ENCODE peak calls at places on chromosomes 7 and 10, in eight cellular contexts. K is tibial artery; A is neural crest cell; E is GM23338; Q is CD8-positive, alpha-beta T cell; B is WTC11; O is fibroblast of lung; V is nephron progenitor cell. C is an unnamed sample.

GRCh38 chr7:106844286-106844997 is 20.6 kb upstream of the PIK3CG start:
- DNase-seq in V (no peak), O (no peak), Q (no peak), B (no peak), K (no peak), A (no peak), E (no peak), C (no peak)

GRCh38 chr7:121027761-121028681 is 39.5 kb downstream of the CPED1 start:
- DNase-seq in K (no peak), A (no peak), E (peak), O (peak), Q (no peak), B (no peak), V (no peak), C (no peak)

GRCh38 chr7:3897430-3898385 is 596.7 kb downstream of the SDK1 start:
- DNase-seq in V (peak), A (no peak), K (no peak), B (peak), O (peak), E (peak), Q (no peak), C (no peak)

GRCh38 chr10:3783313-3783689 is 1.7 kb downstream of the KLF6 start:
- DNase-seq in Q (peak), B (peak), A (peak), O (peak), V (peak), E (peak), K (peak), C (peak)

GRCh38 chr10:7186387-7187032 is 224.3 kb downstream of the SFMBT2 start:
- DNase-seq in O (peak), Q (no peak), E (no peak), B (no peak), A (no peak), V (no peak), K (no peak), C (no peak)

GRCh38 chr7:92427193-92427592 is 20.1 kb upstream of the GATAD1 start:
- DNase-seq in B (no peak), E (no peak), V (no peak), K (no peak), A (no peak), O (no peak), Q (no peak), C (no peak)

GRCh38 chr7:159034988-159035387 is 109.7 kb downstream of the VIPR2 start:
- DNase-seq in O (no peak), Q (no peak), B (no peak), V (no peak), E (no peak), A (no peak), K (peak), C (no peak)

GRCh38 chr7:113083132-113083833 is 3.3 kb downstream of the GPR85 start:
- DNase-seq in Q (no peak), A (no peak), E (peak), K (no peak), V (no peak), O (no peak), B (no peak), C (no peak)

GRCh38 chr10:96271017-96271815 is at the start of gene BLNK:
- DNase-seq in K (peak), Q (no peak), A (no peak), V (no peak), O (no peak), B (no peak), E (no peak), C (no peak)

GRCh38 chr10:80324086-80324485 is 32.5 kb downstream of the DYDC1 start:
- DNase-seq in E (no peak), B (no peak), K (no peak), V (no peak), A (no peak), O (peak), Q (no peak), C (no peak)

GRCh38 chr10:61076572-61077114 is 132.7 kb upstream of the RHOBTB1 start:
- DNase-seq in E (no peak), K (no peak), V (no peak), Q (no peak), O (no peak), B (no peak), A (no peak), C (no peak)

GRCh38 chr7:74253975-74254857 is at the start of gene RFC2:
- DNase-seq in K (peak), O (peak), Q (peak), A (peak), B (peak), E (peak), V (peak), C (peak)
- TF ChIP-seq CTCF in K (peak), O (peak), Q (no peak), A (peak), B (no peak), E (no peak), V (no peak), C (no peak)

GRCh38 chr7:28766359-28766758 is 191.8 kb downstream of the TRIL start:
- DNase-seq in V (no peak), K (no peak), O (no peak), E (no peak), A (no peak), B (no peak), Q (no peak), C (no peak)

GRCh38 chr7:28759373-28760013 is 198.6 kb downstream of the TRIL start:
- DNase-seq in Q (no peak), V (no peak), A (no peak), O (peak), E (peak), K (no peak), B (no peak), C (no peak)

GRCh38 chr7:28767356-28767755 is 190.8 kb downstream of the TRIL start:
- DNase-seq in Q (no peak), E (no peak), K (no peak), O (peak), A (no peak), B (no peak), V (no peak), C (no peak)

GRCh38 chr7:28758186-28758585 is 199.9 kb downstream of the TRIL start:
- DNase-seq in A (no peak), V (no peak), Q (no peak), K (no peak), O (no peak), E (no peak), B (no peak), C (no peak)

DNA sequence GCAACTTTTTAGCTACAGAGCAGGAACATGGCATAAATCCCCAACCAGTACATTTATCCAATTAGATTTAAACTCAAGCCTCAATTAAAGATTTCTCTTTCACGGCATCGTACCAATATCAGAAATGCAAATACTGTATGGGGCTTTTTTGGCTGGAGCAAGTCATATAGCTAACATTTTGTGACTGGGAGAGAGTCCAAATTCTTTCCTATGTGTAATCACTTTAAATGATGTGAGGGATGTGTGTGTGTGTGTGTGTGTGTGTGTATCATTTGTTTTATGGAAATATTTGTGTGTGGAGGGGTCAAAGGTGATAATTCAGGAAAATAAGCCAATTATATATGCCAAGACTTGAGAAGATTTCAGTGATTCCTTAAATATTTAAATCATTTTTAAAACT is 196.6 kb downstream of the TRIL start:
- DNase-seq in V (no peak), O (peak), Q (no peak), E (no peak), K (no peak), B (no peak), A (no peak), C (no peak)
- TF ChIP-seq CTCF in V (no peak), O (no peak), Q (no peak), E (no peak), K (no peak), B (no peak), A (no peak), C (no peak)

GRCh38 chr10:33334839-33335549 is 527 bp upstream of the NRP1 start:
- DNase-seq in V (peak), B (peak), K (peak), O (peak), Q (no peak), A (peak), E (peak), C (no peak)

GRCh38 chr10:33337335-33337854 is 2.9 kb upstream of the NRP1 start:
- DNase-seq in B (no peak), K (peak), O (peak), A (peak), E (no peak), V (peak), Q (no peak), C (no peak)

GRCh38 chr10:33335550-33335799 is 1.0 kb upstream of the NRP1 start:
- DNase-seq in E (peak), K (no peak), B (no peak), V (no peak), Q (no peak), A (no peak), O (no peak), C (no peak)

GRCh38 chr10:33336606-33337334 is 2.3 kb upstream of the NRP1 start:
- DNase-seq in A (no peak), Q (no peak), V (peak), B (peak), K (peak), O (no peak), E (peak), C (no peak)

GRCh38 chr10:33335800-33336605 is 1.5 kb upstream of the NRP1 start:
- DNase-seq in A (peak), B (peak), E (peak), O (peak), Q (no peak), K (peak), V (peak), C (no peak)
- TF ChIP-seq CTCF in A (no peak), B (no peak), E (no peak), O (no peak), Q (no peak), K (no peak), V (no peak), C (no peak)

GRCh38 chr10:105063796-105064195 is 422.7 kb downstream of the SORCS3 start:
- DNase-seq in O (peak), Q (no peak), B (peak), V (peak), K (no peak), A (peak), E (peak), C (no peak)
- TF ChIP-seq CTCF in O (peak), Q (no peak), B (peak), V (peak), K (no peak), A (peak), E (peak), C (no peak)

GRCh38 chr7:131972251-131972650 is 415.8 kb upstream of the PODXL start:
- DNase-seq in Q (no peak), K (no peak), V (no peak), B (no peak), E (peak), O (no peak), A (no peak), C (no peak)
- TF ChIP-seq CTCF in Q (no peak), K (no peak), V (no peak), B (no peak), E (no peak), O (no peak), A (no peak), C (no peak)

GRCh38 chr7:83947260-83947659 is 247.3 kb downstream of the SEMA3A start:
- DNase-seq in O (no peak), E (peak), V (peak), Q (no peak), K (no peak), B (peak), A (no peak), C (no peak)
- TF ChIP-seq CTCF in O (peak), E (peak), V (peak), Q (no peak), K (no peak), B (peak), A (peak), C (no peak)

DNA sequence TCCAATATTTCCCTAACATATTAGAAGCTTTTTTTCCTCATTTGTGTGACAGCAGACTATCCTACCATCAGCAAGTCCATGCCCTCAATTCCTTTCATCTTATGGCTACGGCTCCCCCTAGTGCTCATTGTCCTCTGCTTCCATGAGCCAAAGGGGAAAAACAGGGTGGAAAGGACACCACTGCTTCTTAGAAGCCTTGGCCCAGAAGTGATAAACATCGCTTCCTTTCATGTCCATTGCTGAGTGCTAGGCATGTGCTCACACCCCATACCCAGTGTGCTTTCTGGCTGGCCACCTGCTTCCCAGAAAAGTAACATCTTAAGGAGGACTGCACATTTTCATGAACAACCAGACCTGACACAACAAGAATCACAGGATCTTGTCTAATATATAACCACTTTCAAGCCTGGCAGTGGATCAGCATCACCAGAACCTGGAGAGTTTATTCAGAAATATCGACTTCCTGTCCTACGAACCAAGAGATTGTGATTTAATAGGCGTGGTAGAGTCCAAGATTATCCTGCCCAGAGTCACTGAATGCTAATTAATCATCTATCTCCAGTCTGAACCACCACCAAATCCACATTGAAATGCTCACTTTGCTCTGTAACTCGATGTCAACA is 650.5 kb upstream of the SORCS1 start:
- DNase-seq in Q (no peak), B (peak), O (peak), E (peak), V (peak), K (peak), A (peak), C (no peak)
- TF ChIP-seq CTCF in Q (no peak), B (peak), O (peak), E (peak), V (peak), K (no peak), A (peak), C (no peak)

GRCh38 chr7:45940939-45941338 is 19.9 kb upstream of the IGFBP3 start:
- DNase-seq in Q (no peak), B (no peak), A (no peak), K (no peak), O (no peak), V (no peak), E (no peak), C (no peak)

GRCh38 chr7:45937862-45938261 is 16.8 kb upstream of the IGFBP3 start:
- DNase-seq in B (no peak), V (no peak), K (no peak), O (no peak), A (no peak), Q (no peak), E (no peak), C (no peak)

GRCh38 chr7:45937301-45937700 is 16.2 kb upstream of the IGFBP3 start:
- DNase-seq in Q (no peak), B (no peak), O (no peak), V (no peak), A (no peak), K (no peak), E (no peak), C (no peak)

GRCh38 chr7:45939574-45939973 is 18.5 kb upstream of the IGFBP3 start:
- DNase-seq in V (no peak), E (no peak), A (no peak), K (no peak), Q (no peak), O (no peak), B (no peak), C (no peak)

GRCh38 chr7:45938626-45939302 is 17.7 kb upstream of the IGFBP3 start:
- DNase-seq in K (no peak), V (peak), B (peak), O (no peak), Q (no peak), E (peak), A (no peak), C (no peak)
- TF ChIP-seq CTCF in K (no peak), V (peak), B (peak), O (no peak), Q (no peak), E (peak), A (peak), C (no peak)

GRCh38 chr7:154186811-154187210 is 134.6 kb downstream of the DPP6 start:
- DNase-seq in K (no peak), E (no peak), A (no peak), V (no peak), Q (no peak), O (no peak), B (no peak), C (no peak)

GRCh38 chr7:154183482-154183881 is 131.3 kb downstream of the DPP6 start:
- DNase-seq in O (no peak), A (no peak), E (no peak), V (no peak), B (no peak), Q (no peak), K (no peak), C (no peak)

GRCh38 chr7:154183946-154184345 is 131.7 kb downstream of the DPP6 start:
- DNase-seq in B (no peak), V (no peak), O (no peak), K (no peak), A (no peak), E (no peak), Q (no peak), C (no peak)

GRCh38 chr7:154182361-154182760 is 130.2 kb downstream of the DPP6 start:
- DNase-seq in E (no peak), K (no peak), Q (no peak), V (no peak), B (no peak), A (no peak), O (no peak), C (no peak)

DNA sequence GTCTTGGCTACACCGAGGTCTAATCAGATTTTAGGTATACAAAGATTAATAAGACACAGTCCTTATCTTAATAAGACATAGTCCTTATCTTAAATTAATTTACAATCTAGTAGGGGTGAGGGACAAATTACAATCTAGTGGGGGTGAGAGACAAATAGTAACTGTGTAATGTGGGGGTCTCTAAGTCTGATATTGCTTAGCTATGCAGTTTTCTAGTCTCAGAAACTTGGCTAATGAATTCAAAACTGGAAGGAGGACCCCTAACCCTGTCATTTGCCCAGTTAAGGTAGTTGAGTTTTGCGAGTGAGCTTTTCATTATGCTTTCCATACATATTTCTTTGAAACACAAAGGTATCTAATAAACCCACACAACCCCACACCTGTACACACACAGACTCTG is 136.1 kb downstream of the DPP6 start:
- DNase-seq in K (no peak), E (no peak), O (no peak), B (no peak), A (no peak), Q (no peak), V (no peak), C (no peak)
- TF ChIP-seq CTCF in K (no peak), E (no peak), O (no peak), B (no peak), A (no peak), Q (no peak), V (no peak), C (no peak)

C was measured in natural killer cell.